ENCODE peak calls at places on chromosomes 3 and 15, in nine cellular contexts. N, J, K, R, M, I, U, B and C are unnamed samples.

GRCh38 chr15:51776952-51777574 is 25.7 kb downstream of the TMOD2 start:
- DNase-seq in J (peak), K (peak), R (peak), N (peak), M (peak), U (peak), I (peak), B (peak), C (peak)

GRCh38 chr15:62482715-62483429 is 317.8 kb upstream of the C2CD4B start:
- DNase-seq in I (peak), R (no peak), J (peak), M (no peak), B (no peak), K (peak), U (no peak), N (peak), C (no peak)

GRCh38 chr15:53962646-53963561 is 15.3 kb upstream of the UNC13C start:
- DNase-seq in K (peak), M (no peak), U (peak), R (no peak), I (peak), B (peak), N (peak), J (peak), C (peak)

GRCh38 chr15:23881299-23881698 is 194.2 kb upstream of the NDN start:
- DNase-seq in U (no peak), M (no peak), J (no peak), B (no peak), N (no peak), I (no peak), R (no peak), K (no peak), C (no peak)

GRCh38 chr3:12194209-12194608 is 35.5 kb upstream of the TIMP4 start:
- DNase-seq in R (no peak), K (peak), M (no peak), I (no peak), J (no peak), B (no peak), U (no peak), N (no peak), C (no peak)

GRCh38 chr3:12884104-12884742 is 42.9 kb upstream of the RPL32 start:
- DNase-seq in U (no peak), B (peak), K (peak), N (no peak), I (no peak), M (peak), R (peak), J (no peak), C (peak)

GRCh38 chr3:56879453-56880224 is 77.9 kb upstream of the ARHGEF3 start:
- DNase-seq in I (no peak), J (no peak), B (no peak), M (no peak), U (no peak), N (no peak), R (no peak), K (no peak), C (no peak)

GRCh38 chr15:60569596-60569995 is 90.7 kb upstream of the ICE2 start:
- DNase-seq in I (no peak), J (no peak), R (no peak), M (no peak), N (no peak), K (no peak), B (no peak), U (no peak), C (no peak)

GRCh38 chr3:27716309-27716708 is 5.8 kb downstream of the EOMES start:
- DNase-seq in I (no peak), M (no peak), R (no peak), K (no peak), J (no peak), N (no peak), U (no peak), B (no peak), C (no peak)

GRCh38 chr3:52388933-52389332 is 56.0 kb downstream of the SEMA3G start:
- DNase-seq in J (no peak), M (no peak), N (no peak), R (no peak), U (no peak), K (no peak), B (no peak), I (peak), C (no peak)

GRCh38 chr15:82043130-82043673 is 2.6 kb downstream of the MEX3B start:
- DNase-seq in N (no peak), R (no peak), M (no peak), B (no peak), J (peak), I (no peak), U (no peak), K (no peak), C (no peak)

GRCh38 chr3:73192036-73192738 is 130.7 kb downstream of the EBLN2 start:
- DNase-seq in N (peak), J (peak), R (no peak), M (no peak), I (peak), U (no peak), B (no peak), K (peak), C (no peak)

GRCh38 chr3:101720851-101721649 is 3.4 kb upstream of the CEP97 start:
- DNase-seq in K (peak), N (no peak), U (no peak), J (no peak), B (no peak), M (no peak), R (no peak), I (peak), C (no peak)

GRCh38 chr15:96849501-96849900 is 519.0 kb downstream of the NR2F2 start:
- DNase-seq in R (no peak), B (no peak), M (no peak), U (no peak), J (no peak), K (peak), I (no peak), N (no peak), C (no peak)

DNA sequence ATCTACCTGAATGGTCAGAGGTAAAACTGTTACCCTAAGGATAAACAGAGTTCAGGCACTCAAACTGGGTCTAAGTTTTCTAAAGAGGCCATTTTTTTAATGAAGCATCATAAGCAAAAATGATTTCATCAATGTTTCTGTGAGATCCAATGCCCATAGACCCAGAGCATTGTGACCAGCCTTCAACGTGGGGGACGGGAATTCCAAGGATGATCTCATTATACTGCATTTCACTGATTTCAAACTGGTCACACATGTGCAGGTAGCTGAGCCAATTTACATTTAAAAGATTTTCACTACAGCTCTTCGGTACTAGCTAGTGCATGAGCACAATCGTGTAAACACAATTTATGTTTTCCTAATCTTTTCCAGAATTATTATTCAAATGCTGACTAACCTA is 472.9 kb downstream of the DIPK2A start:
- DNase-seq in N (no peak), I (no peak), M (no peak), B (no peak), J (no peak), K (no peak), R (no peak), U (no peak), C (no peak)
- TF ChIP-seq CTCF in N (no peak), I (no peak), M (no peak), B (no peak), J (no peak), K (no peak), R (no peak), U (no peak), C (no peak)

DNA sequence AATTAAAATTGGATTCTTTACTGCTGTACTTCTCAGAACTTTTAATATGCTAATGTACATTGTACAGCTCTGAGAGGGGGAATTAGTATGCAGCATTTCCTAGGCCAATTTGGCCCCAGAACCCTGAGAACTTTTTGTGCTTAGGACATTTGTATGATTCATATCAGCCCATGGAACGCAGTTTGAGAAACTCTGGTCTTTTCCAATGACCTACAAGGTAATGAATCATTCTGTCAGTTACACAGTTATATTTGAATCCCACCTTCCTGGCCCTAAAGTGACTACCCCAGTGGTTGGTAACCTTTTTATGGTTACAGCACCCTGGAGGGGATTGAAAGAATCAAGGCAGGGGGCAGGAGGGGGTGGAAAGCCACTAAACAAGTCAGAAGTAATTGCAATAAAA is 25.6 kb upstream of the KBTBD12 start:
- DNase-seq in B (no peak), J (no peak), U (no peak), R (no peak), M (no peak), I (no peak), K (no peak), N (no peak), C (no peak)
- H3K27ac ChIP-seq in B (no peak), J (no peak), U (no peak), R (no peak), M (peak), I (no peak), K (no peak), N (no peak), C (peak)

GRCh38 chr3:186427627-186428026 is 65.6 kb upstream of the DGKG start:
- DNase-seq in N (peak), I (no peak), M (no peak), R (peak), B (no peak), J (peak), K (no peak), U (no peak), C (no peak)

GRCh38 chr3:186421946-186422345 is 59.9 kb upstream of the DGKG start:
- DNase-seq in M (no peak), R (no peak), K (no peak), U (no peak), J (no peak), I (no peak), N (no peak), B (no peak), C (no peak)

GRCh38 chr3:186425788-186426730 is 64.0 kb upstream of the DGKG start:
- DNase-seq in K (peak), N (peak), J (peak), B (no peak), U (no peak), R (no peak), M (no peak), I (no peak), C (no peak)
- TF ChIP-seq CTCF in K (peak), N (peak), J (peak), B (peak), U (no peak), R (peak), M (no peak), I (peak), C (no peak)

GRCh38 chr15:41817781-41818180 is 10.1 kb upstream of the JMJD7 start:
- DNase-seq in N (no peak), I (no peak), R (no peak), M (no peak), J (no peak), K (no peak), U (no peak), B (no peak), C (no peak)
- H3K27ac ChIP-seq in N (no peak), I (no peak), R (no peak), M (no peak), J (no peak), K (no peak), U (no peak), B (no peak), C (no peak)

GRCh38 chr3:79366414-79366813 is 401.4 kb downstream of the ROBO1 start:
- DNase-seq in N (no peak), K (no peak), J (no peak), I (no peak), R (no peak), U (no peak), B (no peak), M (no peak), C (no peak)

GRCh38 chr3:79367803-79368202 is 400.0 kb downstream of the ROBO1 start:
- DNase-seq in M (no peak), J (no peak), N (no peak), R (no peak), B (no peak), K (no peak), U (no peak), I (no peak), C (no peak)

GRCh38 chr3:79368403-79368802 is 399.4 kb downstream of the ROBO1 start:
- DNase-seq in R (no peak), N (no peak), U (no peak), K (no peak), I (no peak), J (no peak), B (no peak), M (no peak), C (no peak)

GRCh38 chr3:79367066-79367465 is 400.7 kb downstream of the ROBO1 start:
- DNase-seq in K (no peak), N (no peak), J (no peak), M (no peak), U (no peak), I (no peak), R (no peak), B (no peak), C (no peak)

DNA sequence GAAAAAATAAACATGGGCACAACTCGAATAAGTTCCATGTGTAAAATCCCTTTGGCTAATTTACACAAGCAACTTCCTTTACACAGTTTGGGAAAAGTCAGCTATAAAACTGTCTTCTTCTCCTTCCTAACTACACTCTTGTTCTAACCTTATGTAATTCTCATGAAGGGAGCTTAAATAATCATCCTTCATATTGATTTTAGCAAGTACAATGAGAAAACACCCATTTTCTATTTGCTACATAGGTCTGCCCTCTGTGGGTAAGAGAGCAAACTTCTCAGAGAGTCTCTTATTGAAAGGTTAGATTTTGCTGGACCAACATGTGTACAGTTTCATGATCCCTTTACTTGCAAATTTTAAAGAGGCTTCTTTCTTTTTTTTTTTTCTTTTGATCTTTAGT is 398.5 kb downstream of the ROBO1 start:
- DNase-seq in R (no peak), K (peak), B (no peak), J (no peak), I (no peak), N (peak), M (no peak), U (no peak), C (no peak)
- TF ChIP-seq CTCF in R (peak), K (peak), B (no peak), J (peak), I (no peak), N (peak), M (no peak), U (no peak), C (no peak)

DNA sequence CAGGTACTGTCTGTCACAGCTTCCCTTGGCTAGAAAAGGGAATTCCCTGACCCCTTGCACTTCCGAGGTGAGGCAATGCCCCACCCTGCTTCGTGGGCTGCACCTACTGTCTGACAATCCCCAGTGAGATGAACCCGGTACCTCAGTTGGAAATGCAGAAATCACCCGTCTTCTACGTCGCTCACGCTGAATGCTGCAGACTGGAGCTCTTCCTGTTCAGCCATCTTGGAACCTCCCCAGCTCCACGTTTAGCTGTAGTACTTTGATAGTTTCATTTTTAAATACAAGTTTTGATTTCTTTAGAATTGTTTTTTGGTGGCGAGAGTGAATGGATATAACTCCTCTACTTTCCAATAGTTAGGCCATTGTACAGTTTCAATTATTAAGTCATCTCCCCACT is 17.8 kb upstream of the HDGFL3 start:
- DNase-seq in K (no peak), N (no peak), J (no peak), B (no peak), M (no peak), I (no peak), U (no peak), R (no peak), C (no peak)
- H3K27ac ChIP-seq in K (no peak), N (no peak), J (no peak), B (no peak), M (no peak), I (no peak), U (no peak), R (no peak), C (no peak)

GRCh38 chr3:124032351-124032880 is 40.5 kb upstream of the ROPN1 start:
- DNase-seq in B (peak), I (no peak), N (peak), J (no peak), M (peak), R (peak), U (no peak), K (peak), C (peak)

GRCh38 chr3:124034809-124035152 is 42.9 kb upstream of the ROPN1 start:
- DNase-seq in U (no peak), N (no peak), B (no peak), M (no peak), J (no peak), K (no peak), R (no peak), I (no peak), C (no peak)

GRCh38 chr3:124034016-124034808 is 42.3 kb upstream of the ROPN1 start:
- DNase-seq in K (no peak), I (no peak), B (peak), U (no peak), N (peak), M (peak), R (peak), J (peak), C (no peak)

GRCh38 chr3:124033360-124034015 is 41.6 kb upstream of the ROPN1 start:
- DNase-seq in B (peak), J (peak), R (peak), I (no peak), K (peak), N (peak), U (no peak), M (no peak), C (no peak)

GRCh38 chr3:124032881-124033359 is 41.0 kb upstream of the ROPN1 start:
- DNase-seq in I (no peak), R (peak), M (peak), B (peak), J (peak), N (peak), K (peak), U (peak), C (peak)
- TF ChIP-seq CTCF in I (peak), R (peak), M (peak), B (peak), J (peak), N (peak), K (peak), U (peak), C (peak)